ENCODE peak calls at places on chromosomes 7 and 10, in seven cellular contexts. E, F, Y, M, Z, L and G are unnamed samples.

GRCh38 chr7:155882596-155882995 is 70.3 kb upstream of the SHH start:
- DNase-seq in E (no peak), F (no peak), Y (no peak), M (no peak), Z (peak; percentile 34), L (no peak), G (no peak)

GRCh38 chr7:105705427-105705826 is 124.1 kb upstream of the EFCAB10 start:
- DNase-seq in E (no peak), F (no peak), Y (no peak), M (no peak), Z (no peak), L (no peak), G (no peak)

GRCh38 chr7:24724451-24725190 is 32.6 kb downstream of the GSDME start:
- DNase-seq in E (no peak), F (no peak), Y (no peak), M (no peak), Z (no peak), L (no peak), G (no peak)

GRCh38 chr7:144454256-144455039 is 51.0 kb upstream of the NOBOX start:
- DNase-seq in E (no peak), F (no peak), Y (no peak), M (no peak), Z (no peak), L (peak; percentile 31), G (no peak)

GRCh38 chr7:116509982-116510579 is 10.5 kb downstream of the CAV2 start:
- DNase-seq in E (no peak), F (no peak), Y (no peak), M (no peak), Z (no peak), L (no peak), G (no peak)

GRCh38 chr10:122519873-122520272 is 40.7 kb upstream of the DMBT1 start:
- DNase-seq in E (no peak), F (no peak), Y (no peak), M (no peak), Z (no peak), L (no peak), G (no peak)

GRCh38 chr7:20320786-20321185 is 9.9 kb upstream of the ITGB8 start:
- DNase-seq in E (no peak), F (no peak), Y (no peak), M (no peak), Z (no peak), L (no peak), G (no peak)

GRCh38 chr7:31890198-31890597 is 180.0 kb downstream of the PDE1C start:
- DNase-seq in E (no peak), F (no peak), Y (no peak), M (no peak), Z (no peak), L (no peak), G (no peak)

GRCh38 chr10:62581351-62581750 is 207.2 kb downstream of the ZNF365 start:
- DNase-seq in E (no peak), F (no peak), Y (no peak), M (no peak), Z (no peak), L (no peak), G (no peak)

GRCh38 chr7:111756687-111757178 is 194.4 kb upstream of the IMMP2L start:
- DNase-seq in E (no peak), F (peak; percentile 44), Y (no peak), M (no peak), Z (peak; percentile 18), L (peak; percentile 59), G (no peak)

GRCh38 chr10:104824378-104825006 is 183.4 kb downstream of the SORCS3 start:
- DNase-seq in E (no peak), F (peak; percentile 60), Y (no peak), M (no peak), Z (no peak), L (peak; percentile 28), G (peak; percentile 18)

GRCh38 chr7:47413526-47414341 is 168.2 kb downstream of the TNS3 start:
- DNase-seq in E (no peak), F (no peak), Y (no peak), M (no peak), Z (no peak), L (no peak), G (no peak)

GRCh38 chr7:46558482-46559193 is 637.6 kb upstream of the IGFBP3 start:
- DNase-seq in E (no peak), F (no peak), Y (no peak), M (no peak), Z (no peak), L (peak; percentile 46), G (peak; percentile 60)

GRCh38 chr7:73933091-73933490 is 72.1 kb downstream of the TMEM270 start:
- DNase-seq in E (no peak), F (no peak), Y (no peak), M (no peak), Z (no peak), L (no peak), G (no peak)

GRCh38 chr7:117110480-117111315 is 157.4 kb downstream of the ST7 start:
- DNase-seq in E (no peak), F (no peak), Y (peak; percentile 56), M (no peak), Z (no peak), L (no peak), G (no peak)

GRCh38 chr10:74113546-74113945 is 37.1 kb downstream of the AP3M1 start:
- DNase-seq in E (no peak), F (no peak), Y (no peak), M (no peak), Z (no peak), L (peak; percentile 81), G (no peak)

GRCh38 chr10:71770789-71771188 is 2.5 kb downstream of the VSIR start:
- DNase-seq in E (no peak), F (no peak), Y (no peak), M (no peak), Z (no peak), L (peak; percentile 32), G (no peak)

GRCh38 chr10:110834622-110835219 is 37.0 kb upstream of the PDCD4 start:
- DNase-seq in E (no peak), F (peak; percentile 37), Y (peak; percentile 30), M (no peak), Z (no peak), L (no peak), G (no peak)

GRCh38 chr7:108017776-108018151 is 14.8 kb upstream of the LAMB1 start:
- DNase-seq in E (no peak), F (no peak), Y (no peak), M (no peak), Z (no peak), L (no peak), G (no peak)

GRCh38 chr7:93622036-93622714 is 47.7 kb upstream of the CALCR start:
- DNase-seq in E (no peak), F (no peak), Y (peak; percentile 44), M (no peak), Z (no peak), L (peak; percentile 26), G (peak; percentile 45)

GRCh38 chr10:4024846-4025245 is 239.8 kb upstream of the KLF6 start:
- DNase-seq in E (no peak), F (no peak), Y (no peak), M (no peak), Z (no peak), L (no peak), G (no peak)

GRCh38 chr7:132191418-132191817 is 384.9 kb downstream of the PLXNA4 start:
- DNase-seq in E (no peak), F (no peak), Y (no peak), M (no peak), Z (no peak), L (no peak), G (no peak)

GRCh38 chr10:75291800-75292199 is 56.0 kb upstream of the COMTD1 start:
- DNase-seq in E (no peak), F (no peak), Y (no peak), M (no peak), Z (no peak), L (no peak), G (no peak)

GRCh38 chr10:29688230-29688634 is 53.5 kb upstream of the SVIL start:
- DNase-seq in E (no peak), F (peak; percentile 46), Y (peak; percentile 96), M (no peak), Z (no peak), L (no peak), G (peak; percentile 61)

GRCh38 chr7:157918326-157918725 is 581.5 kb downstream of the DNAJB6 start:
- DNase-seq in E (no peak), F (no peak), Y (no peak), M (no peak), Z (no peak), L (no peak), G (no peak)

GRCh38 chr7:22574756-22575517 is 74.9 kb upstream of the STEAP1B start:
- DNase-seq in E (no peak), F (no peak), Y (no peak), M (no peak), Z (no peak), L (no peak), G (no peak)

GRCh38 chr10:80289451-80290287 is at the start of gene MAT1A:
- DNase-seq in E (no peak), F (no peak), Y (peak; percentile 57), M (no peak), Z (no peak), L (peak; percentile 4), G (no peak)